ENCODE peak calls at places on chromosomes 16 and 17, in five cellular contexts. Q is HCT116, T is SK-N-SH, B is pancreas, V is heart right ventricle. E is an unnamed sample.
A peak's percentile ranks its signal among the peaks of the same experiment; 100 is the strongest.

GRCh38 chr17:8186446-8186786 is 3.6 kb downstream of the BORCS6 start:
- DNase-seq in Q (no peak), T (no peak), B (no peak), V (no peak), E (no peak)

GRCh38 chr17:75152971-75153853 is 1.1 kb downstream of the JPT1 start:
- DNase-seq in Q (no peak), T (peak; percentile 72), B (peak; percentile 28), V (no peak), E (peak; percentile 55)

GRCh38 chr16:51184702-51185433 is 33.8 kb upstream of the SALL1 start:
- DNase-seq in Q (no peak), T (no peak), B (no peak), V (no peak), E (no peak)

GRCh38 chr17:16942141-16943031 is 29.5 kb downstream of the TNFRSF13B start:
- DNase-seq in Q (no peak), T (no peak), B (peak; percentile 1), V (no peak), E (no peak)

GRCh38 chr17:74202879-74203432 is 522 bp upstream of the RPL38 start:
- DNase-seq in Q (no peak), T (no peak), B (no peak), V (no peak), E (peak; percentile 41)

GRCh38 chr16:81521141-81521626 is 76.6 kb downstream of the CMIP start:
- DNase-seq in Q (no peak), T (peak; percentile 84), B (no peak), V (no peak), E (no peak)

GRCh38 chr16:2486645-2487516 is 12.0 kb downstream of the TBC1D24 start:
- DNase-seq in Q (no peak), T (no peak), B (no peak), V (peak; percentile 59), E (peak; percentile 69)

GRCh38 chr17:41733348-41734138 is 900 bp downstream of the HAP1 start:
- DNase-seq in Q (no peak), T (peak; percentile 52), B (no peak), V (no peak), E (no peak)

GRCh38 chr17:42459983-42460300 is 1.3 kb downstream of the ATP6V0A1 start:
- DNase-seq in Q (no peak), T (peak; percentile 32), B (no peak), V (no peak), E (no peak)

GRCh38 chr17:47423406-47424295 is 99.9 kb downstream of the EFCAB13 start:
- DNase-seq in Q (no peak), T (peak; percentile 76), B (peak; percentile 29), V (peak; percentile 14), E (peak; percentile 16)

GRCh38 chr17:71024969-71025368 is 855.6 kb downstream of the KCNJ2 start:
- DNase-seq in Q (no peak), T (no peak), B (no peak), V (no peak), E (no peak)

GRCh38 chr17:73474370-73474988 is 162.7 kb upstream of the CDC42EP4 start:
- DNase-seq in Q (peak; percentile 52), T (peak; percentile 98), B (peak; percentile 65), V (peak; percentile 82), E (peak; percentile 94)

GRCh38 chr16:17529982-17530760 is 59.4 kb upstream of the XYLT1 start:
- DNase-seq in Q (no peak), T (no peak), B (no peak), V (no peak), E (no peak)

DNA sequence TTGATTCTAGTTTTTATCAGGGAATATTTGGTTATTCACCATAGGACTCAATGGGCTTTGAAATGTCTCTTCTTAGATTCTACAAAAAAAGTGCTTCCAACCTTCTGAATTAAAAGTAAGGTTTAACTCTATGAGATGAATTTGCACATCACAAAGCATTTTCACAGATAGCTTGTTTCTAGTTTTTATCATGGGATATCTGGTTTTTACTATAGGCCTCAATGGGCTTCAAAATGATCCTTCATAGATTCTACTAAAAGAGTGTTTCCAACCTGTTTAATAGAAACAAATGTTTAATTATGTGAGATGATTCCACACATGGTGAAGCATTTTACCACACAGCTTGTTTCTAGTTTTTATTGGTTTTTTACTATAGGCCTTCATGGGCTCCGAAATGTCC is 560.7 kb downstream of the KCNJ18 start:
- DNase-seq in Q (no peak), T (no peak), B (no peak), V (no peak), E (no peak)
- H3K9me3 ChIP-seq in Q (peaks cover 14% of the 10 kb centered on the region), T (no peaks in the 10 kb centered on the region), B (no peaks in the 10 kb centered on the region), V (no peaks in the 10 kb centered on the region), E (no peaks in the 10 kb centered on the region)

GRCh38 chr17:78800132-78800931 is 18.3 kb upstream of the CYTH1 start:
- DNase-seq in Q (no peak), T (no peak), B (no peak), V (no peak), E (no peak)

GRCh38 chr17:78804777-78805176 is 22.7 kb upstream of the CYTH1 start:
- DNase-seq in Q (no peak), T (no peak), B (no peak), V (no peak), E (no peak)

GRCh38 chr17:78802459-78802858 is 20.4 kb upstream of the CYTH1 start:
- DNase-seq in Q (no peak), T (no peak), B (no peak), V (no peak), E (no peak)

GRCh38 chr17:78803161-78803845 is 21.2 kb upstream of the CYTH1 start:
- DNase-seq in Q (no peak), T (no peak), B (no peak), V (no peak), E (no peak)

DNA sequence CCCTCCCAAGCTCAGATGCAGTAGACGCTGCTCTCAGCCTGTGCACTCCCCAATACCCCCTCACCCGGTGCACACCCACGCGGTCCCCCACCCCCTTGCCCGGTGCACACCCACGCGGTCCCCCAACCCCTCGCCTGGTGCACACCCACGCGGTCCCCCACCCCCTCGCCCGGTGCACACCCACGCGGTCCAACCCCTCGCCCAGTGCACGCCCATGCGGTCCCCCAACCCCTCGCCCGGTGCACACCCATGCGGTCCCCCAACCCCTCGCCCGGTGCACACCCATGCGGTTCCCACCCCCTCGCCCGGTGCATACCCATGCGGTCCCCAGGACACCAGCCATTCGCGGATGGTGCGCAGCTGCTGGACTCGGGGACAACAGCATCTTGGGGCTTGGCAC is 19.9 kb upstream of the CYTH1 start:
- DNase-seq in Q (no peak), T (no peak), B (no peak), V (no peak), E (no peak)
- H3K4me1 ChIP-seq in Q (no peaks in the 10 kb centered on the region), T (no peaks in the 10 kb centered on the region), B (no peaks in the 10 kb centered on the region), V (peaks cover 38% of the 10 kb centered on the region), E (no peaks in the 10 kb centered on the region)

GRCh38 chr17:40440166-40440565 is 3.1 kb upstream of the IGFBP4 start:
- DNase-seq in Q (no peak), T (no peak), B (no peak), V (no peak), E (no peak)

GRCh38 chr17:40443988-40444899 is 994 bp downstream of the IGFBP4 start:
- DNase-seq in Q (no peak), T (no peak), B (no peak), V (no peak), E (peak; percentile 43)

GRCh38 chr17:40442392-40443195 is 656 bp upstream of the IGFBP4 start:
- DNase-seq in Q (no peak), T (no peak), B (no peak), V (peak; percentile 68), E (no peak)

GRCh38 chr17:40445769-40446468 is 2.7 kb downstream of the IGFBP4 start:
- DNase-seq in Q (no peak), T (no peak), B (no peak), V (no peak), E (no peak)

DNA sequence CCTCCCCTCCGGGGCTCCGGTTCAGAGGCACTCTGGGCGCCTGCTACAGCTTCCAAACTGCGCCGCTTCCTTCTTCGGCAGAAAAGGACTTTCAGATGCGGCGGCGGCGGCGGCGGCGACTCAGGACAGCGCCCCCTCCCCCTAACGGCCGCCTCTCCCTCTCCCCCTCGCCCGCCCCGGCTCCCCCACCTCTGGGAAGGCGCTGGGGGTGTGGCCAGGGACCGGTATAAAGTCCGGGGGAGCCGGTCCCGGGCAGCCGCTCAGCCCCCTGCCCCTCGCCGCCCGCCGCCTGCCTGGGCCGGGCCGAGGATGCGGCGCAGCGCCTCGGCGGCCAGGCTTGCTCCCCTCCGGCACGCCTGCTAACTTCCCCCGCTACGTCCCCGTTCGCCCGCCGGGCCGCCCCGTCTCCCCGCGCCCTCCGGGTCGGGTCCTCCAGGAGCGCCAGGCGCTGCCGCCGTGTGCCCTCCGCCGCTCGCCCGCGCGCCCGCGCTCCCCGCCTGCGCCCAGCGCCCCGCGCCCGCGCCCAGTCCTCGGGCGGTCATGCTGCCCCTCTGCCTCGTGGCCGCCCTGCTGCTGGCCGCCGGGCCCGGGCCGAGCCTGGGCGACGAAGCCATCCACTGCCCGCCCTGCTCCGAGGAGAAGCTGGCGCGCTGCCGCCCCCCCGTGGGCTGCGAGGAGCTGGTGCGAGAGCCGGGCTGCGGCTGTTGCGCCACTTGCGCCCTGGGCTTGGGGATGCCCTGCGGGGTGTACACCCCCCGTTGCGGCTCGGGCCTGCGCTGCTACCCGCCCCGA is at the start of gene IGFBP4:
- DNase-seq in Q (no peak), T (peak; percentile 92), B (peak; percentile 68), V (peak; percentile 86), E (peak; percentile 91)
- TF ChIP-seq CTCF in Q (no peak), T (peak; percentile 50), B (no peak), V (peak; percentile 32), E (peak; percentile 47)

GRCh38 chr16:83040174-83040573 is 413.4 kb downstream of the CDH13 start:
- DNase-seq in Q (no peak), T (no peak), B (no peak), V (no peak), E (no peak)
- H3K9me3 ChIP-seq in Q (peaks cover 30% of the 10 kb centered on the region), T (no peaks in the 10 kb centered on the region), B (no peaks in the 10 kb centered on the region), V (no peaks in the 10 kb centered on the region), E (no peaks in the 10 kb centered on the region)

GRCh38 chr16:23504453-23505179 is 5.7 kb downstream of the GGA2 start:
- DNase-seq in Q (peak; percentile 66), T (peak; percentile 27), B (peak; percentile 36), V (peak; percentile 39), E (no peak)
- H3K4me1 ChIP-seq in Q (peaks cover 59% of the 10 kb centered on the region), T (peaks cover 14% of the 10 kb centered on the region), B (peaks cover 39% of the 10 kb centered on the region), V (peaks cover 94% of the 10 kb centered on the region), E (peaks cover 10% of the 10 kb centered on the region)